ENCODE peak calls at places on chromosomes 1 and 21, in six cellular contexts. One of them, this sample, is unnamed.

GRCh38 chr21:14076143-14076806 is 134.5 kb downstream of the LIPI start:
- DNase-seq in posterior vena cava: peak
- DNase-seq in posterior cingulate gyrus: no peak
- DNase-seq in activated CD8-positive, alpha-beta memory T cell treated with anti-CD3 and anti-CD28 coated beads for 48 hours: no peak
- DNase-seq in NCI-H345: no peak
- DNase-seq in OCI-LY7: no peak
- DNase-seq in this sample: no peak

GRCh38 chr1:2358072-2358471 is 33.3 kb downstream of the MORN1 start:
- DNase-seq in NCI-H345: no peak
- DNase-seq in activated CD8-positive, alpha-beta memory T cell treated with anti-CD3 and anti-CD28 coated beads for 48 hours: no peak
- DNase-seq in OCI-LY7: no peak
- DNase-seq in posterior vena cava: peak
- DNase-seq in posterior cingulate gyrus: no peak
- DNase-seq in this sample: no peak

GRCh38 chr1:167579986-167580385 is 26.4 kb upstream of the CREG1 start:
- DNase-seq in OCI-LY7: no peak
- DNase-seq in posterior vena cava: no peak
- DNase-seq in posterior cingulate gyrus: no peak
- DNase-seq in NCI-H345: no peak
- DNase-seq in activated CD8-positive, alpha-beta memory T cell treated with anti-CD3 and anti-CD28 coated beads for 48 hours: no peak
- DNase-seq in this sample: no peak

GRCh38 chr1:33388989-33389771 is 41.7 kb downstream of the PHC2 start:
- DNase-seq in OCI-LY7: no peak
- DNase-seq in NCI-H345: no peak
- DNase-seq in posterior vena cava: no peak
- DNase-seq in activated CD8-positive, alpha-beta memory T cell treated with anti-CD3 and anti-CD28 coated beads for 48 hours: no peak
- DNase-seq in posterior cingulate gyrus: no peak
- DNase-seq in this sample: no peak

GRCh38 chr1:230715510-230715909 is 1.6 kb upstream of the AGT start:
- DNase-seq in posterior cingulate gyrus: no peak
- DNase-seq in posterior vena cava: no peak
- DNase-seq in OCI-LY7: no peak
- DNase-seq in activated CD8-positive, alpha-beta memory T cell treated with anti-CD3 and anti-CD28 coated beads for 48 hours: no peak
- DNase-seq in NCI-H345: no peak
- DNase-seq in this sample: no peak

GRCh38 chr1:114755006-114755936 is 2.5 kb downstream of the CSDE1 start:
- DNase-seq in OCI-LY7: peak
- DNase-seq in NCI-H345: no peak
- DNase-seq in activated CD8-positive, alpha-beta memory T cell treated with anti-CD3 and anti-CD28 coated beads for 48 hours: no peak
- DNase-seq in posterior vena cava: no peak
- DNase-seq in posterior cingulate gyrus: no peak
- DNase-seq in this sample: no peak

GRCh38 chr1:116806245-116806644 is 52.0 kb downstream of the CD2 start:
- DNase-seq in activated CD8-positive, alpha-beta memory T cell treated with anti-CD3 and anti-CD28 coated beads for 48 hours: no peak
- DNase-seq in OCI-LY7: no peak
- DNase-seq in NCI-H345: no peak
- DNase-seq in posterior vena cava: no peak
- DNase-seq in posterior cingulate gyrus: no peak
- DNase-seq in this sample: no peak

GRCh38 chr1:9200441-9200840 is 34.1 kb upstream of the H6PD start:
- DNase-seq in posterior cingulate gyrus: no peak
- DNase-seq in activated CD8-positive, alpha-beta memory T cell treated with anti-CD3 and anti-CD28 coated beads for 48 hours: no peak
- DNase-seq in OCI-LY7: no peak
- DNase-seq in posterior vena cava: no peak
- DNase-seq in NCI-H345: no peak
- DNase-seq in this sample: no peak

GRCh38 chr1:214187152-214187900 is 93.6 kb upstream of the SMYD2 start:
- DNase-seq in NCI-H345: no peak
- DNase-seq in OCI-LY7: no peak
- DNase-seq in activated CD8-positive, alpha-beta memory T cell treated with anti-CD3 and anti-CD28 coated beads for 48 hours: no peak
- DNase-seq in posterior vena cava: no peak
- DNase-seq in posterior cingulate gyrus: peak
- DNase-seq in this sample: no peak

GRCh38 chr1:4021153-4021894 is 121.3 kb upstream of the C1orf174 start:
- DNase-seq in NCI-H345: no peak
- DNase-seq in activated CD8-positive, alpha-beta memory T cell treated with anti-CD3 and anti-CD28 coated beads for 48 hours: no peak
- DNase-seq in posterior vena cava: no peak
- DNase-seq in posterior cingulate gyrus: no peak
- DNase-seq in OCI-LY7: no peak
- DNase-seq in this sample: no peak

GRCh38 chr1:88800382-88801051 is 90.8 kb downstream of the GTF2B start:
- DNase-seq in posterior vena cava: no peak
- DNase-seq in posterior cingulate gyrus: no peak
- DNase-seq in NCI-H345: no peak
- DNase-seq in activated CD8-positive, alpha-beta memory T cell treated with anti-CD3 and anti-CD28 coated beads for 48 hours: no peak
- DNase-seq in OCI-LY7: peak
- DNase-seq in this sample: peak

GRCh38 chr1:159931101-159931816 is 6.0 kb upstream of the TAGLN2 start:
- DNase-seq in posterior vena cava: peak
- DNase-seq in OCI-LY7: no peak
- DNase-seq in NCI-H345: no peak
- DNase-seq in posterior cingulate gyrus: no peak
- DNase-seq in activated CD8-positive, alpha-beta memory T cell treated with anti-CD3 and anti-CD28 coated beads for 48 hours: no peak
- DNase-seq in this sample: no peak

GRCh38 chr1:7769673-7770412 is 1.3 kb upstream of the VAMP3 start:
- DNase-seq in NCI-H345: peak
- DNase-seq in posterior vena cava: no peak
- DNase-seq in OCI-LY7: no peak
- DNase-seq in posterior cingulate gyrus: no peak
- DNase-seq in activated CD8-positive, alpha-beta memory T cell treated with anti-CD3 and anti-CD28 coated beads for 48 hours: no peak
- DNase-seq in this sample: no peak

GRCh38 chr1:52636701-52637695 is 4.0 kb downstream of the SHISAL2A start:
- DNase-seq in posterior vena cava: no peak
- DNase-seq in NCI-H345: no peak
- DNase-seq in OCI-LY7: peak
- DNase-seq in activated CD8-positive, alpha-beta memory T cell treated with anti-CD3 and anti-CD28 coated beads for 48 hours: peak
- DNase-seq in posterior cingulate gyrus: no peak
- DNase-seq in this sample: no peak

GRCh38 chr1:51063121-51063520 is 38.9 kb upstream of the C1orf185 start:
- DNase-seq in posterior cingulate gyrus: no peak
- DNase-seq in NCI-H345: no peak
- DNase-seq in activated CD8-positive, alpha-beta memory T cell treated with anti-CD3 and anti-CD28 coated beads for 48 hours: no peak
- DNase-seq in posterior vena cava: no peak
- DNase-seq in OCI-LY7: no peak
- DNase-seq in this sample: no peak

GRCh38 chr1:47555841-47556616 is 118.2 kb downstream of the FOXD2 start:
- DNase-seq in activated CD8-positive, alpha-beta memory T cell treated with anti-CD3 and anti-CD28 coated beads for 48 hours: no peak
- DNase-seq in posterior vena cava: no peak
- DNase-seq in NCI-H345: no peak
- DNase-seq in OCI-LY7: no peak
- DNase-seq in posterior cingulate gyrus: no peak
- DNase-seq in this sample: no peak

GRCh38 chr1:170660874-170661645 is 2.9 kb upstream of the PRRX1 start:
- DNase-seq in posterior vena cava: peak
- DNase-seq in activated CD8-positive, alpha-beta memory T cell treated with anti-CD3 and anti-CD28 coated beads for 48 hours: no peak
- DNase-seq in OCI-LY7: no peak
- DNase-seq in posterior cingulate gyrus: no peak
- DNase-seq in NCI-H345: no peak
- DNase-seq in this sample: peak

GRCh38 chr1:99180915-99181314 is 83.4 kb upstream of the PLPPR4 start:
- DNase-seq in OCI-LY7: no peak
- DNase-seq in NCI-H345: no peak
- DNase-seq in posterior cingulate gyrus: no peak
- DNase-seq in activated CD8-positive, alpha-beta memory T cell treated with anti-CD3 and anti-CD28 coated beads for 48 hours: no peak
- DNase-seq in posterior vena cava: no peak
- DNase-seq in this sample: no peak

GRCh38 chr1:111909010-111909409 is 80.5 kb downstream of the KCND3 start:
- DNase-seq in activated CD8-positive, alpha-beta memory T cell treated with anti-CD3 and anti-CD28 coated beads for 48 hours: no peak
- DNase-seq in NCI-H345: peak
- DNase-seq in OCI-LY7: no peak
- DNase-seq in posterior cingulate gyrus: no peak
- DNase-seq in posterior vena cava: no peak
- DNase-seq in this sample: no peak

GRCh38 chr1:162627662-162628296 is 4.5 kb upstream of the DDR2 start:
- DNase-seq in NCI-H345: peak
- DNase-seq in activated CD8-positive, alpha-beta memory T cell treated with anti-CD3 and anti-CD28 coated beads for 48 hours: no peak
- DNase-seq in OCI-LY7: peak
- DNase-seq in posterior cingulate gyrus: no peak
- DNase-seq in posterior vena cava: no peak
- DNase-seq in this sample: no peak

GRCh38 chr1:6125366-6125765 is 54.8 kb downstream of the CHD5 start:
- DNase-seq in OCI-LY7: no peak
- DNase-seq in posterior cingulate gyrus: no peak
- DNase-seq in NCI-H345: no peak
- DNase-seq in activated CD8-positive, alpha-beta memory T cell treated with anti-CD3 and anti-CD28 coated beads for 48 hours: no peak
- DNase-seq in posterior vena cava: peak
- DNase-seq in this sample: no peak

GRCh38 chr1:91499904-91500755 is 521 bp upstream of the CDC7 start:
- DNase-seq in activated CD8-positive, alpha-beta memory T cell treated with anti-CD3 and anti-CD28 coated beads for 48 hours: no peak
- DNase-seq in posterior cingulate gyrus: no peak
- DNase-seq in posterior vena cava: no peak
- DNase-seq in OCI-LY7: peak
- DNase-seq in NCI-H345: no peak
- DNase-seq in this sample: no peak

GRCh38 chr1:39348278-39348677 is 143.2 kb upstream of the BMP8A start:
- DNase-seq in posterior cingulate gyrus: no peak
- DNase-seq in activated CD8-positive, alpha-beta memory T cell treated with anti-CD3 and anti-CD28 coated beads for 48 hours: no peak
- DNase-seq in NCI-H345: no peak
- DNase-seq in posterior vena cava: no peak
- DNase-seq in OCI-LY7: no peak
- DNase-seq in this sample: no peak

GRCh38 chr1:159010398-159010797 is 691 bp downstream of the IFI16 start:
- DNase-seq in posterior vena cava: no peak
- DNase-seq in NCI-H345: no peak
- DNase-seq in posterior cingulate gyrus: no peak
- DNase-seq in activated CD8-positive, alpha-beta memory T cell treated with anti-CD3 and anti-CD28 coated beads for 48 hours: no peak
- DNase-seq in OCI-LY7: no peak
- DNase-seq in this sample: no peak

GRCh38 chr21:21366277-21366676 is 368.1 kb downstream of the NCAM2 start:
- DNase-seq in activated CD8-positive, alpha-beta memory T cell treated with anti-CD3 and anti-CD28 coated beads for 48 hours: no peak
- DNase-seq in posterior vena cava: no peak
- DNase-seq in OCI-LY7: no peak
- DNase-seq in posterior cingulate gyrus: no peak
- DNase-seq in NCI-H345: no peak
- DNase-seq in this sample: no peak

GRCh38 chr1:69739181-69739580 is 171.5 kb downstream of the LRRC7 start:
- DNase-seq in OCI-LY7: no peak
- DNase-seq in activated CD8-positive, alpha-beta memory T cell treated with anti-CD3 and anti-CD28 coated beads for 48 hours: no peak
- DNase-seq in posterior vena cava: no peak
- DNase-seq in NCI-H345: no peak
- DNase-seq in posterior cingulate gyrus: no peak
- DNase-seq in this sample: no peak

This sample was measured in H1.